ENCODE peak calls at places on chromosomes 6 and 20, in seven cellular contexts. One of them, this sample, is unnamed.

GRCh38 chr6:684831-685636 is 7.9 kb downstream of the EXOC2 start:
- DNase-seq in HFFc6: peak
- DNase-seq in IMR-90: peak
- DNase-seq in GM23338: no peak
- DNase-seq in neural crest cell: no peak
- DNase-seq in CD4-positive, alpha-beta T cell: no peak
- DNase-seq in nephron progenitor cell: no peak
- DNase-seq in this sample: peak

GRCh38 chr6:42316390-42316970 is 98.8 kb upstream of the MRPS10 start:
- DNase-seq in HFFc6: peak
- DNase-seq in IMR-90: peak
- DNase-seq in GM23338: peak
- DNase-seq in neural crest cell: no peak
- DNase-seq in CD4-positive, alpha-beta T cell: no peak
- DNase-seq in nephron progenitor cell: no peak
- DNase-seq in this sample: peak

GRCh38 chr6:170114956-170115855 is 175.7 kb downstream of the DLL1 start:
- DNase-seq in HFFc6: no peak
- DNase-seq in IMR-90: no peak
- DNase-seq in GM23338: no peak
- DNase-seq in neural crest cell: no peak
- DNase-seq in CD4-positive, alpha-beta T cell: no peak
- DNase-seq in nephron progenitor cell: no peak
- DNase-seq in this sample: no peak

GRCh38 chr6:45441811-45442453 is 64.2 kb upstream of the SUPT3H start:
- DNase-seq in HFFc6: no peak
- DNase-seq in IMR-90: peak
- DNase-seq in GM23338: no peak
- DNase-seq in neural crest cell: no peak
- DNase-seq in CD4-positive, alpha-beta T cell: no peak
- DNase-seq in nephron progenitor cell: no peak
- DNase-seq in this sample: no peak

GRCh38 chr20:10171864-10172751 is 46.5 kb upstream of the SNAP25 start:
- DNase-seq in HFFc6: no peak
- DNase-seq in IMR-90: peak
- DNase-seq in GM23338: peak
- DNase-seq in neural crest cell: peak
- DNase-seq in CD4-positive, alpha-beta T cell: no peak
- DNase-seq in nephron progenitor cell: peak
- DNase-seq in this sample: peak

GRCh38 chr6:19478992-19479391 is 358.2 kb upstream of the ID4 start:
- DNase-seq in HFFc6: peak
- DNase-seq in IMR-90: peak
- DNase-seq in GM23338: no peak
- DNase-seq in neural crest cell: no peak
- DNase-seq in CD4-positive, alpha-beta T cell: no peak
- DNase-seq in nephron progenitor cell: no peak
- DNase-seq in this sample: peak

GRCh38 chr6:52361945-52362442 is at the start of gene PAQR8:
- DNase-seq in HFFc6: peak
- DNase-seq in IMR-90: peak
- DNase-seq in GM23338: peak
- DNase-seq in neural crest cell: peak
- DNase-seq in CD4-positive, alpha-beta T cell: peak
- DNase-seq in nephron progenitor cell: peak
- DNase-seq in this sample: peak

GRCh38 chr6:87161299-87161698 is 5.9 kb downstream of the ZNF292 start:
- DNase-seq in HFFc6: no peak
- DNase-seq in IMR-90: no peak
- DNase-seq in GM23338: no peak
- DNase-seq in neural crest cell: no peak
- DNase-seq in CD4-positive, alpha-beta T cell: no peak
- DNase-seq in nephron progenitor cell: no peak
- DNase-seq in this sample: no peak

GRCh38 chr6:69835414-69836179 is 30.8 kb upstream of the COL19A1 start:
- DNase-seq in HFFc6: peak
- DNase-seq in IMR-90: peak
- DNase-seq in GM23338: peak
- DNase-seq in neural crest cell: no peak
- DNase-seq in CD4-positive, alpha-beta T cell: no peak
- DNase-seq in nephron progenitor cell: peak
- DNase-seq in this sample: peak

GRCh38 chr6:34154668-34155447 is 9.0 kb upstream of the GRM4 start:
- DNase-seq in HFFc6: peak
- DNase-seq in IMR-90: peak
- DNase-seq in GM23338: peak
- DNase-seq in neural crest cell: peak
- DNase-seq in CD4-positive, alpha-beta T cell: peak
- DNase-seq in nephron progenitor cell: peak
- DNase-seq in this sample: peak

GRCh38 chr6:127855542-127856159 is 45.2 kb downstream of the THEMIS start:
- DNase-seq in HFFc6: no peak
- DNase-seq in IMR-90: peak
- DNase-seq in GM23338: peak
- DNase-seq in neural crest cell: no peak
- DNase-seq in CD4-positive, alpha-beta T cell: peak
- DNase-seq in nephron progenitor cell: no peak
- DNase-seq in this sample: peak

GRCh38 chr6:38713812-38714211 is 1.3 kb upstream of the DNAH8 start:
- DNase-seq in HFFc6: no peak
- DNase-seq in IMR-90: no peak
- DNase-seq in GM23338: peak
- DNase-seq in neural crest cell: no peak
- DNase-seq in CD4-positive, alpha-beta T cell: peak
- DNase-seq in nephron progenitor cell: no peak
- DNase-seq in this sample: peak

GRCh38 chr20:58661298-58662141 is 10.4 kb downstream of the STX16 start:
- DNase-seq in HFFc6: no peak
- DNase-seq in IMR-90: no peak
- DNase-seq in GM23338: no peak
- DNase-seq in neural crest cell: no peak
- DNase-seq in CD4-positive, alpha-beta T cell: peak
- DNase-seq in nephron progenitor cell: no peak
- DNase-seq in this sample: no peak

GRCh38 chr6:72579865-72580264 is 42.0 kb upstream of the KCNQ5 start:
- DNase-seq in HFFc6: no peak
- DNase-seq in IMR-90: no peak
- DNase-seq in GM23338: no peak
- DNase-seq in neural crest cell: no peak
- DNase-seq in CD4-positive, alpha-beta T cell: no peak
- DNase-seq in nephron progenitor cell: no peak
- DNase-seq in this sample: peak

GRCh38 chr20:51500311-51500710 is 42.2 kb downstream of the NFATC2 start:
- DNase-seq in HFFc6: no peak
- DNase-seq in IMR-90: no peak
- DNase-seq in GM23338: no peak
- DNase-seq in neural crest cell: no peak
- DNase-seq in CD4-positive, alpha-beta T cell: peak
- DNase-seq in nephron progenitor cell: no peak
- DNase-seq in this sample: no peak

GRCh38 chr6:135030532-135031178 is 24.0 kb downstream of the HBS1L start:
- DNase-seq in HFFc6: no peak
- DNase-seq in IMR-90: peak
- DNase-seq in GM23338: no peak
- DNase-seq in neural crest cell: no peak
- DNase-seq in CD4-positive, alpha-beta T cell: no peak
- DNase-seq in nephron progenitor cell: no peak
- DNase-seq in this sample: peak

GRCh38 chr6:13404115-13404891 is 76.0 kb upstream of the TBC1D7 start:
- DNase-seq in HFFc6: peak
- DNase-seq in IMR-90: peak
- DNase-seq in GM23338: no peak
- DNase-seq in neural crest cell: no peak
- DNase-seq in CD4-positive, alpha-beta T cell: no peak
- DNase-seq in nephron progenitor cell: no peak
- DNase-seq in this sample: peak

DNA sequence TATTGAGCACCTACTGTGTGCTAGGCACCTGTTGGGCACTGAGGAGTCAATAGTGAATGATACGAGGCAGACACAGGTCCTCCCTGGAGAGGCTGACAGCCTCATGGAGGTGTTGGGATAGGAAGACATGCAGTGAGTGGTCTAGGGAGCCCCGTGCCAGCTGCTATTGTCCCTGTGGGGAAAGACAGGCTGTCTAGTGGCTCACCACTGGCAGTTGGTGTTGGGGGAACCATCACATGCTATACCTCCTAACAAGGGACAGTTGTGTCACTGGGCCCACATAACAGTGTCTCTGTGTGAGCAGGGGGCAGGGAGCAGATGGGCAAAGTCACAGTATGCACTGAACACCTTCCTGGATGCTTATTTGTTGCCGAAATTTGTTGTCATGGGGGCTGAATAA is 45.9 kb upstream of the CTNNBL1 start:
- DNase-seq in HFFc6: no peak
- DNase-seq in IMR-90: no peak
- DNase-seq in GM23338: no peak
- DNase-seq in neural crest cell: no peak
- DNase-seq in CD4-positive, alpha-beta T cell: no peak
- DNase-seq in nephron progenitor cell: no peak
- DNase-seq in this sample: no peak
- TF ChIP-seq CTCF in HFFc6: no peak
- TF ChIP-seq CTCF in IMR-90: no peak
- TF ChIP-seq CTCF in GM23338: no peak
- TF ChIP-seq CTCF in neural crest cell: no peak
- TF ChIP-seq CTCF in CD4-positive, alpha-beta T cell: no peak
- TF ChIP-seq CTCF in nephron progenitor cell: no peak
- TF ChIP-seq CTCF in this sample: no peak

DNA sequence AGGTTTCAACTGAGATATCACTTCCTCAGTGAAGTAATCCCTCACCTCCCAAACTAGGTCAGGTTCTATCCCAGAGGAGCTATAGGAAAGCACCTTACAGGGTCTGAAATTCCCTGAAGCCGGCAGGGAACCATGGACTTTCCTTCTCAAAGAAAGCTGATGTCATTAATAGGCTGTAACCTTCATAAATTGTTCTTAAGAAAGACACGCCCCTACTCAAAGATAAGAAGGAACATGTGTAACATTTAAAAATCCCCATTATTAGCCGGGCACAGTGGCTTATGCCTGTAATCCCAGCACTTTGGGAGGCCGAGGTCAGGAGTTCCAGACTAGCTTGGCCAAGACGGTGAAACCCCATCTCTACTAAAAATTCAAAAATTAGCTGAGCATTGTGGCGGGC is 50.0 kb upstream of the RNGTT start:
- DNase-seq in HFFc6: no peak
- DNase-seq in IMR-90: no peak
- DNase-seq in GM23338: no peak
- DNase-seq in neural crest cell: no peak
- DNase-seq in CD4-positive, alpha-beta T cell: no peak
- DNase-seq in nephron progenitor cell: no peak
- DNase-seq in this sample: no peak
- TF ChIP-seq CTCF in HFFc6: no peak
- TF ChIP-seq CTCF in IMR-90: no peak
- TF ChIP-seq CTCF in GM23338: no peak
- TF ChIP-seq CTCF in neural crest cell: no peak
- TF ChIP-seq CTCF in CD4-positive, alpha-beta T cell: no peak
- TF ChIP-seq CTCF in nephron progenitor cell: no peak
- TF ChIP-seq CTCF in this sample: no peak

DNA sequence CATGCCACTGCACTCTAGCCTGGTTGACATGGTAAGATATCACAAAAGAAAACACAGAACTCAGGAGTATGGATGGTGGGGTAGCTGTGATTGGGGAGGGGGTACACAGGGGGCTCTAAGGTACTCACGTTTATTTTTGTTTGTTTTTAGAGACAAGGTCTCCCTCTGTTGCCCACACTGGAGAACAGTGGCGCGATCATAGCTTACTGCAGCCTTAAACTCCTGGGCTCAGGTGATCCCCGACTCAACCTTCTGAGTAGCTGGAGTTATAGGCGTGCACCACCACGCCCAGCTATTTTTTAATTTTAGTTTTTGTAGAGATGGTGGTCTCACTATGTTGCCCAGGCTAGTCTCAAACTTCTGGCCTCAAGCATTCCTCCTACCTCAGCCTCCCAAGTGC is 29.3 kb downstream of the BCL2L1 start:
- DNase-seq in HFFc6: no peak
- DNase-seq in IMR-90: no peak
- DNase-seq in GM23338: no peak
- DNase-seq in neural crest cell: no peak
- DNase-seq in CD4-positive, alpha-beta T cell: no peak
- DNase-seq in nephron progenitor cell: no peak
- DNase-seq in this sample: no peak
- TF ChIP-seq CTCF in HFFc6: no peak
- TF ChIP-seq CTCF in IMR-90: no peak
- TF ChIP-seq CTCF in GM23338: peak
- TF ChIP-seq CTCF in neural crest cell: no peak
- TF ChIP-seq CTCF in CD4-positive, alpha-beta T cell: no peak
- TF ChIP-seq CTCF in nephron progenitor cell: no peak
- TF ChIP-seq CTCF in this sample: no peak

GRCh38 chr6:4902363-4902762 is 101.5 kb downstream of the RPP40 start:
- DNase-seq in HFFc6: no peak
- DNase-seq in IMR-90: no peak
- DNase-seq in GM23338: no peak
- DNase-seq in neural crest cell: no peak
- DNase-seq in CD4-positive, alpha-beta T cell: no peak
- DNase-seq in nephron progenitor cell: no peak
- DNase-seq in this sample: no peak

GRCh38 chr6:4903751-4904370 is 100.0 kb downstream of the RPP40 start:
- DNase-seq in HFFc6: no peak
- DNase-seq in IMR-90: no peak
- DNase-seq in GM23338: no peak
- DNase-seq in neural crest cell: no peak
- DNase-seq in CD4-positive, alpha-beta T cell: no peak
- DNase-seq in nephron progenitor cell: no peak
- DNase-seq in this sample: peak

GRCh38 chr6:4904461-4904860 is 99.4 kb downstream of the RPP40 start:
- DNase-seq in HFFc6: no peak
- DNase-seq in IMR-90: no peak
- DNase-seq in GM23338: no peak
- DNase-seq in neural crest cell: no peak
- DNase-seq in CD4-positive, alpha-beta T cell: no peak
- DNase-seq in nephron progenitor cell: no peak
- DNase-seq in this sample: no peak

GRCh38 chr6:4899249-4899648 is 104.6 kb downstream of the RPP40 start:
- DNase-seq in HFFc6: no peak
- DNase-seq in IMR-90: no peak
- DNase-seq in GM23338: no peak
- DNase-seq in neural crest cell: no peak
- DNase-seq in CD4-positive, alpha-beta T cell: no peak
- DNase-seq in nephron progenitor cell: no peak
- DNase-seq in this sample: no peak

DNA sequence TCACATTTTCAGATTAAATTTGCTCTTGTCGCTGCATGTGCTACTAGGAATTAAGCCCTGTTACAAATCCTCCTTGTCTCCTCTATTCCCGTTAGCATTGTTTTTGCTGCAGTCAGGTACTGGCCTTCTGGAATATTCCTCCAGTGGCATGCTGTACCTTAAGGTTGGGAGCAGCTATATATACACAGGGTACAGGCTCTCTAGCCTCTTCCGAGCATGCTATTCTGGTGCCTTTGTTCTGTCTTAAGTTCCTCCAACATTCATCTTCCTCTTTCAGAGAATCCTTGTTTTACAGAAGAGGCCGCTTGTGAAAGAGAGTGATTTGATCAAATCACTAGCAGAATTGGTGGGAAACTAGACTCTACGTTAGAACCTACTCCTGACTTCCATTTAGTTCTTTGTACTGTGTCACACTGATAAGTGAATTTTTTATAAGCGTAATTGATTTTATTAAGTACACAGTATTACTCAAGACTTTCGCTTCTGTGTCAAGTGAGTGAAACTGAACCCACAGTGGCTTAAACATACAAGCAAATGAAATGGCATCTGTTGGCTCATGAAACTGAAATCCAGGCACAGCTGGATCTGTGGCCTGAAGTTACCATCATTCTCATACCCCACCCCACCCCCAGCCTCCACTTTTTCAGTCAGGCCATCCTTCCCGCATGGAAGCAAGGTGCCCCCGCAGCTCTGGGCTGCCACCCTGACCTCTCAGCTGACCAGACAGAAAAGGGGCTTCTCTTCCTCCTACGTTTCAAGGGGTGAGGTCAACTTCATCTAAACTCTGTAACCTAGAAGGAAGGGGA is 102.4 kb downstream of the RPP40 start:
- DNase-seq in HFFc6: no peak
- DNase-seq in IMR-90: no peak
- DNase-seq in GM23338: no peak
- DNase-seq in neural crest cell: no peak
- DNase-seq in CD4-positive, alpha-beta T cell: no peak
- DNase-seq in nephron progenitor cell: no peak
- DNase-seq in this sample: no peak
- TF ChIP-seq CTCF in HFFc6: no peak
- TF ChIP-seq CTCF in IMR-90: no peak
- TF ChIP-seq CTCF in GM23338: no peak
- TF ChIP-seq CTCF in neural crest cell: no peak
- TF ChIP-seq CTCF in CD4-positive, alpha-beta T cell: no peak
- TF ChIP-seq CTCF in nephron progenitor cell: no peak
- TF ChIP-seq CTCF in this sample: no peak